ENCODE peak calls at places on chromosomes 7 and 10, in seven cellular contexts. One of them, this sample, is unnamed.

GRCh38 chr7:46291601-46292150 is 370.6 kb upstream of the IGFBP3 start:
- DNase-seq in ecto neural progenitor cell: no peak
- DNase-seq in stimulated activated CD4-positive, alpha-beta T cell treated with anti-CD3 and anti-CD28 coated beads, Interleukin-1b, Interleukin-23, amount 100 ng/mL, for 48 hours: no peak
- DNase-seq in erythroblast: no peak
- DNase-seq in NCI-H1436: no peak
- DNase-seq in breast epithelium: no peak
- DNase-seq in AG04449: peak; percentile 44
- DNase-seq in this sample: peak; percentile 13

GRCh38 chr7:69245646-69246045 is 352.6 kb upstream of the AUTS2 start:
- DNase-seq in AG04449: no peak
- DNase-seq in stimulated activated CD4-positive, alpha-beta T cell treated with anti-CD3 and anti-CD28 coated beads, Interleukin-1b, Interleukin-23, amount 100 ng/mL, for 48 hours: no peak
- DNase-seq in breast epithelium: no peak
- DNase-seq in ecto neural progenitor cell: no peak
- DNase-seq in erythroblast: no peak
- DNase-seq in NCI-H1436: no peak
- DNase-seq in this sample: no peak

GRCh38 chr7:114645451-114645850 is 230.8 kb downstream of the FOXP2 start:
- DNase-seq in ecto neural progenitor cell: no peak
- DNase-seq in breast epithelium: no peak
- DNase-seq in stimulated activated CD4-positive, alpha-beta T cell treated with anti-CD3 and anti-CD28 coated beads, Interleukin-1b, Interleukin-23, amount 100 ng/mL, for 48 hours: no peak
- DNase-seq in NCI-H1436: peak; percentile 80
- DNase-seq in erythroblast: no peak
- DNase-seq in AG04449: no peak
- DNase-seq in this sample: no peak

GRCh38 chr7:19305698-19306097 is 160.5 kb upstream of the FERD3L start:
- DNase-seq in erythroblast: no peak
- DNase-seq in AG04449: no peak
- DNase-seq in ecto neural progenitor cell: no peak
- DNase-seq in breast epithelium: no peak
- DNase-seq in stimulated activated CD4-positive, alpha-beta T cell treated with anti-CD3 and anti-CD28 coated beads, Interleukin-1b, Interleukin-23, amount 100 ng/mL, for 48 hours: no peak
- DNase-seq in NCI-H1436: no peak
- DNase-seq in this sample: no peak

GRCh38 chr7:27175626-27176342 is 1.7 kb upstream of the HOXA10 start:
- DNase-seq in erythroblast: no peak
- DNase-seq in AG04449: no peak
- DNase-seq in NCI-H1436: no peak
- DNase-seq in stimulated activated CD4-positive, alpha-beta T cell treated with anti-CD3 and anti-CD28 coated beads, Interleukin-1b, Interleukin-23, amount 100 ng/mL, for 48 hours: no peak
- DNase-seq in breast epithelium: peak; percentile 49
- DNase-seq in ecto neural progenitor cell: no peak
- DNase-seq in this sample: no peak

GRCh38 chr10:35216303-35216905 is 89.8 kb downstream of the CREM start:
- DNase-seq in NCI-H1436: no peak
- DNase-seq in ecto neural progenitor cell: no peak
- DNase-seq in stimulated activated CD4-positive, alpha-beta T cell treated with anti-CD3 and anti-CD28 coated beads, Interleukin-1b, Interleukin-23, amount 100 ng/mL, for 48 hours: peak; percentile 46
- DNase-seq in erythroblast: no peak
- DNase-seq in AG04449: no peak
- DNase-seq in breast epithelium: no peak
- DNase-seq in this sample: no peak

GRCh38 chr7:100804681-100805431 is 22.5 kb downstream of the EPHB4 start:
- DNase-seq in breast epithelium: no peak
- DNase-seq in ecto neural progenitor cell: no peak
- DNase-seq in AG04449: no peak
- DNase-seq in stimulated activated CD4-positive, alpha-beta T cell treated with anti-CD3 and anti-CD28 coated beads, Interleukin-1b, Interleukin-23, amount 100 ng/mL, for 48 hours: no peak
- DNase-seq in erythroblast: no peak
- DNase-seq in NCI-H1436: no peak
- DNase-seq in this sample: no peak

GRCh38 chr7:137816696-137817320 is 30.0 kb downstream of the DGKI start:
- DNase-seq in NCI-H1436: no peak
- DNase-seq in ecto neural progenitor cell: no peak
- DNase-seq in breast epithelium: no peak
- DNase-seq in AG04449: no peak
- DNase-seq in erythroblast: peak; percentile 18
- DNase-seq in stimulated activated CD4-positive, alpha-beta T cell treated with anti-CD3 and anti-CD28 coated beads, Interleukin-1b, Interleukin-23, amount 100 ng/mL, for 48 hours: no peak
- DNase-seq in this sample: no peak

GRCh38 chr7:140635345-140635744 is 5.3 kb downstream of the DENND2A start:
- DNase-seq in breast epithelium: no peak
- DNase-seq in NCI-H1436: no peak
- DNase-seq in erythroblast: no peak
- DNase-seq in stimulated activated CD4-positive, alpha-beta T cell treated with anti-CD3 and anti-CD28 coated beads, Interleukin-1b, Interleukin-23, amount 100 ng/mL, for 48 hours: no peak
- DNase-seq in AG04449: no peak
- DNase-seq in ecto neural progenitor cell: no peak
- DNase-seq in this sample: no peak

GRCh38 chr7:27346531-27347260 is 104.1 kb downstream of the EVX1 start:
- DNase-seq in AG04449: peak; percentile 55
- DNase-seq in erythroblast: no peak
- DNase-seq in NCI-H1436: no peak
- DNase-seq in breast epithelium: no peak
- DNase-seq in stimulated activated CD4-positive, alpha-beta T cell treated with anti-CD3 and anti-CD28 coated beads, Interleukin-1b, Interleukin-23, amount 100 ng/mL, for 48 hours: no peak
- DNase-seq in ecto neural progenitor cell: no peak
- DNase-seq in this sample: no peak

GRCh38 chr10:121998462-121998861 is 9.5 kb downstream of the TACC2 start:
- DNase-seq in ecto neural progenitor cell: no peak
- DNase-seq in stimulated activated CD4-positive, alpha-beta T cell treated with anti-CD3 and anti-CD28 coated beads, Interleukin-1b, Interleukin-23, amount 100 ng/mL, for 48 hours: no peak
- DNase-seq in erythroblast: no peak
- DNase-seq in breast epithelium: no peak
- DNase-seq in AG04449: no peak
- DNase-seq in NCI-H1436: no peak
- DNase-seq in this sample: no peak

GRCh38 chr7:127799535-127800305 is 147.7 kb downstream of the SND1 start:
- DNase-seq in NCI-H1436: no peak
- DNase-seq in AG04449: no peak
- DNase-seq in ecto neural progenitor cell: no peak
- DNase-seq in stimulated activated CD4-positive, alpha-beta T cell treated with anti-CD3 and anti-CD28 coated beads, Interleukin-1b, Interleukin-23, amount 100 ng/mL, for 48 hours: no peak
- DNase-seq in erythroblast: no peak
- DNase-seq in breast epithelium: no peak
- DNase-seq in this sample: no peak

GRCh38 chr10:6124666-6125065 is 35.8 kb downstream of the RBM17 start:
- DNase-seq in stimulated activated CD4-positive, alpha-beta T cell treated with anti-CD3 and anti-CD28 coated beads, Interleukin-1b, Interleukin-23, amount 100 ng/mL, for 48 hours: no peak
- DNase-seq in AG04449: no peak
- DNase-seq in breast epithelium: no peak
- DNase-seq in erythroblast: no peak
- DNase-seq in ecto neural progenitor cell: no peak
- DNase-seq in NCI-H1436: no peak
- DNase-seq in this sample: no peak

GRCh38 chr10:13414855-13415254 is 66.8 kb upstream of the SEPHS1 start:
- DNase-seq in AG04449: no peak
- DNase-seq in NCI-H1436: no peak
- DNase-seq in stimulated activated CD4-positive, alpha-beta T cell treated with anti-CD3 and anti-CD28 coated beads, Interleukin-1b, Interleukin-23, amount 100 ng/mL, for 48 hours: no peak
- DNase-seq in ecto neural progenitor cell: no peak
- DNase-seq in erythroblast: peak; percentile 14
- DNase-seq in breast epithelium: no peak
- DNase-seq in this sample: no peak

GRCh38 chr7:36692444-36692843 is 31.9 kb downstream of the AOAH start:
- DNase-seq in ecto neural progenitor cell: no peak
- DNase-seq in erythroblast: no peak
- DNase-seq in NCI-H1436: no peak
- DNase-seq in stimulated activated CD4-positive, alpha-beta T cell treated with anti-CD3 and anti-CD28 coated beads, Interleukin-1b, Interleukin-23, amount 100 ng/mL, for 48 hours: no peak
- DNase-seq in AG04449: no peak
- DNase-seq in breast epithelium: no peak
- DNase-seq in this sample: no peak

GRCh38 chr10:18140957-18141888 is 999 bp downstream of the CACNB2 start:
- DNase-seq in AG04449: no peak
- DNase-seq in erythroblast: no peak
- DNase-seq in NCI-H1436: no peak
- DNase-seq in ecto neural progenitor cell: peak; percentile 48
- DNase-seq in stimulated activated CD4-positive, alpha-beta T cell treated with anti-CD3 and anti-CD28 coated beads, Interleukin-1b, Interleukin-23, amount 100 ng/mL, for 48 hours: no peak
- DNase-seq in breast epithelium: no peak
- DNase-seq in this sample: no peak

This sample was measured in thoracic aorta.